ENCODE peak calls at places on chromosomes 6 and 20, in five cellular contexts. N is tibial nerve, S is cardiac muscle cell, A is GM20000, L is spleen. J is an unnamed sample.
A peak's percentile ranks its signal among the peaks of the same experiment; 100 is the strongest.

GRCh38 chr20:19786311-19786710 is 28.3 kb downstream of the RIN2 start:
- DNase-seq in S (no peak), N (no peak), L (no peak), A (no peak), J (no peak)

GRCh38 chr6:26520088-26520839 is 17.9 kb upstream of the HMGN4 start:
- DNase-seq in N (no peak), L (no peak), S (no peak), A (no peak), J (peak; percentile 47)

GRCh38 chr6:22668717-22669116 is 99.4 kb downstream of the HDGFL1 start:
- DNase-seq in L (no peak), A (no peak), S (no peak), N (no peak), J (no peak)

GRCh38 chr6:16494781-16495180 is 256.4 kb downstream of the GMPR start:
- DNase-seq in N (no peak), A (peak; percentile 44), S (no peak), L (no peak), J (no peak)

GRCh38 chr6:7058250-7058923 is 49.4 kb upstream of the RREB1 start:
- DNase-seq in A (no peak), S (peak; percentile 34), L (no peak), N (no peak), J (no peak)

GRCh38 chr6:35280903-35281302 is 16.7 kb upstream of the DEF6 start:
- DNase-seq in N (no peak), A (no peak), S (peak; percentile 72), L (peak; percentile 30), J (no peak)

GRCh38 chr20:39954585-39954984 is 734.5 kb downstream of the MAFB start:
- DNase-seq in A (no peak), L (no peak), N (no peak), S (no peak), J (no peak)

GRCh38 chr20:62305765-62306431 is 3.1 kb downstream of the ADRM1 start:
- DNase-seq in N (no peak), A (no peak), S (no peak), L (no peak), J (no peak)

GRCh38 chr20:723756-724155 is 44.5 kb downstream of the SLC52A3 start:
- DNase-seq in N (no peak), S (no peak), A (no peak), L (peak; percentile 56), J (no peak)

GRCh38 chr20:722822-723644 is 45.3 kb downstream of the SLC52A3 start:
- DNase-seq in A (no peak), L (peak; percentile 45), S (no peak), N (no peak), J (no peak)

GRCh38 chr20:725491-725890 is 42.8 kb downstream of the SLC52A3 start:
- DNase-seq in L (peak; percentile 1), N (no peak), A (no peak), S (no peak), J (no peak)

GRCh38 chr20:728022-728944 is 40.0 kb downstream of the SLC52A3 start:
- DNase-seq in N (no peak), L (peak; percentile 74), A (peak; percentile 81), S (peak; percentile 90), J (peak; percentile 93)

GRCh38 chr20:726160-726559 is 42.1 kb downstream of the SLC52A3 start:
- DNase-seq in S (no peak), N (no peak), L (peak; percentile 45), A (no peak), J (no peak)
- TF ChIP-seq CTCF in S (no peak), N (no peak), L (no peak), A (no peak), J (no peak)

DNA sequence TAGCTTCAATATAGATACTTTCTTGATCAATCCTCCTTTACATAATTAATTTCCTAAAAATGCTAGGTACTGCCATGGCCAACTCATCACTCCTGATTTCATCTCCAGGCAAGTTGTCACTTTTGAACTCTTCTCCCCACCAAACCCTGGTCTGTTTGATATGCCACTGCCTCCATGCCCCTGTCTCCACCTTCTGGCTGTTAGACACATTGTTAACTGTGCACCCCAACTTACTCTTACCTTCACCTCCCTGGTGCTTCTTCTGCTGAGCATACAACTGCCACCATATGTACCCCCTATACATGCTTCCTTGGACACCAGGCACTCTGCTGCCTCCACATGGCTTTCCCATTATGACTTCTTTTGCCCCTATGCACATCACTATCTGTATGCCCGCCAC is 21.8 kb upstream of the AIG1 start:
- DNase-seq in S (no peak), N (no peak), L (no peak), A (no peak), J (no peak)
- TF ChIP-seq CTCF in S (no peak), N (no peak), L (no peak), A (no peak), J (no peak)

GRCh38 chr6:135938588-135939215 is 87.2 kb downstream of the PDE7B start:
- DNase-seq in N (no peak), L (no peak), S (no peak), A (peak; percentile 14), J (no peak)
- TF ChIP-seq CTCF in N (peak; percentile 46), L (peak; percentile 15), S (peak; percentile 51), A (no peak), J (peak; percentile 37)

GRCh38 chr20:23061713-23062561 is 12.5 kb upstream of the THBD start:
- DNase-seq in S (no peak), A (no peak), N (no peak), L (no peak), J (no peak)
- TF ChIP-seq CTCF in S (peak; percentile 75), A (no peak), N (peak; percentile 30), L (peak; percentile 33), J (peak; percentile 12)

DNA sequence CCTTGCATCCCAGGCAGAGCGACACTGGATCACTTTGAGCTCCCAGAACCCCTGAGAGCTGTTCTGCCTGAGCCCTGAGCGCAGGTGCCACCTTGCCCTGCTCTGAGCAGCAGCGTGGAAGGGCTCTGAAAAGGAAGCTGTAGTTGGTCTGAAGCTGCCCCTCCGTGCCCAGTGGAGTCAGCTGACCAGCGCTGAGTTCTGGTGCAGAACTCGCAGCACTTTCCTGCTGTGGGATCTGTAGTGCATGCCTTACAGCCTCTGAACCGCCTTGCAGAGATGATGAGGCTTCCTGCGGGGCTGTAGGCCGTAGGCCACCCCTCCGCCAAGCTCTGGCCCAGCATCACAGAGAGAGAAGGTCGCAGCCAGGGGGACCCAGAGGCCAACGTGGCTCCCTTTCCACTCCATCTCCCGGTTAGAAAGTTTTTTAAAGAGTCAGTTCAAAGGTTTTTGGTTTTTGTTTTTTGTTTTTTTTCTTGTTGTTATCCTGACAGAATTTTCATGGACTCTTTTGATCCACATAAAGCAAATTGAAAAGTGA is 158.3 kb upstream of the CST7 start:
- DNase-seq in L (peak; percentile 41), A (no peak), N (no peak), S (no peak), J (no peak)
- TF ChIP-seq CTCF in L (no peak), A (no peak), N (no peak), S (no peak), J (no peak)

GRCh38 chr6:32607988-32608298 is 18.3 kb upstream of the HLA-DRB1 start:
- DNase-seq in A (no peak), N (no peak), L (no peak), S (no peak), J (no peak)

GRCh38 chr6:32609391-32609730 is 19.7 kb upstream of the HLA-DRB1 start:
- DNase-seq in N (no peak), S (no peak), L (no peak), A (no peak), J (no peak)

GRCh38 chr6:32609731-32610640 is 20.3 kb upstream of the HLA-DRB1 start:
- DNase-seq in A (peak; percentile 50), L (peak; percentile 75), N (no peak), S (peak; percentile 84), J (peak; percentile 75)

GRCh38 chr6:32607263-32607987 is 17.8 kb upstream of the HLA-DRB1 start:
- DNase-seq in S (no peak), N (no peak), A (no peak), L (no peak), J (no peak)

DNA sequence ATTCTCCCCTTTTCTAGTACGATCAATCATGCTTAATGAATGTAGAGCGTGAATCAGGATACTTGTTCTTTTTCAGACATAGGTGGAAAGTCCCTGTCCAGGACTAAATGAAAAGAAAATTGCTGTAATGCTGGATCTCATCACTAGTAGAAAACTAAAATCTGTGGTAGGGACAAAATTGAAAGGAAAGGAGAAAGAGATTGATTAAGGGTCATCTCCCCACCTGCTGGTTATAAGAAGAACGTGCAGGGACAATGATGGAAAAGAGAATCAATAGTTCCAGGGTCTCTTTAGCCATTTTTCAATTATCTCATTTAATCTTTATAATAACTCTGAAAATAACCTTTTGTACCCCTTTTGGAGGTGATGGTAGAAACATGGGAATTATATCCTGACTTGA is 18.7 kb upstream of the HLA-DRB1 start:
- DNase-seq in L (no peak), N (no peak), A (no peak), S (no peak), J (no peak)
- TF ChIP-seq CTCF in L (peak; percentile 42), N (no peak), A (no peak), S (no peak), J (peak; percentile 46)

J was measured in nephron progenitor cell.